ENCODE peak calls at places on chromosomes 3 and 15, in seven cellular contexts. P is mesendoderm, O is EL, L is AG08396, J is neural crest cell, C is fibroblast of gingiva, Y is astrocyte of the cerebellum. H is an unnamed sample.

GRCh38 chr3:139281512-139282196 is 62.2 kb upstream of the MRPS22 start:
- DNase-seq in J (no peak), L (no peak), C (peak), Y (no peak), P (no peak), O (peak), H (peak)

GRCh38 chr3:40417845-40418543 is 31.0 kb downstream of the ENTPD3 start:
- DNase-seq in J (no peak), Y (no peak), O (no peak), P (no peak), C (no peak), L (no peak), H (no peak)

GRCh38 chr3:134359121-134360010 is 14.9 kb downstream of the AMOTL2 start:
- DNase-seq in L (no peak), Y (no peak), P (no peak), J (no peak), O (no peak), C (peak), H (no peak)

GRCh38 chr3:149371001-149371722 is 6.3 kb downstream of the TM4SF1 start:
- DNase-seq in Y (no peak), C (peak), O (peak), P (no peak), L (no peak), J (no peak), H (no peak)

GRCh38 chr3:120797857-120798256 is 55.3 kb downstream of the GTF2E1 start:
- DNase-seq in C (no peak), Y (no peak), L (no peak), P (no peak), J (no peak), O (no peak), H (no peak)

GRCh38 chr3:71142440-71143161 is 440.9 kb downstream of the FOXP1 start:
- DNase-seq in C (no peak), P (peak), L (no peak), J (no peak), Y (no peak), O (no peak), H (no peak)

GRCh38 chr15:52236015-52236414 is 44.8 kb upstream of the GNB5 start:
- DNase-seq in J (no peak), C (no peak), L (no peak), Y (no peak), O (no peak), P (peak), H (peak)

GRCh38 chr3:109687626-109688025 is 350.3 kb upstream of the DPPA4 start:
- DNase-seq in P (peak), C (no peak), L (no peak), O (no peak), Y (peak), J (no peak), H (no peak)

GRCh38 chr3:36840453-36840921 is 76.1 kb upstream of the DCLK3 start:
- DNase-seq in Y (no peak), P (no peak), L (no peak), O (no peak), J (no peak), C (peak), H (no peak)

GRCh38 chr3:48410205-48411040 is 19.5 kb downstream of the PLXNB1 start:
- DNase-seq in L (no peak), J (no peak), C (no peak), Y (no peak), P (no peak), O (no peak), H (no peak)

GRCh38 chr3:18389108-18389733 is 35.9 kb downstream of the SATB1 start:
- DNase-seq in C (no peak), J (peak), L (no peak), P (peak), O (peak), Y (peak), H (no peak)

GRCh38 chr3:69309810-69310209 is 76.1 kb downstream of the FRMD4B start:
- DNase-seq in J (no peak), Y (peak), O (peak), P (peak), C (peak), L (no peak), H (peak)

GRCh38 chr15:49741721-49742120 is 120.9 kb downstream of the DTWD1 start:
- DNase-seq in Y (no peak), C (no peak), O (no peak), L (no peak), J (no peak), P (no peak), H (peak)

GRCh38 chr3:128804017-128804816 is 75.2 kb upstream of the ACAD9 start:
- DNase-seq in C (no peak), Y (peak), J (no peak), L (no peak), P (peak), O (peak), H (no peak)

GRCh38 chr3:50263443-50264388 is 5.2 kb upstream of the SEMA3B start:
- DNase-seq in O (no peak), P (no peak), L (no peak), J (no peak), C (peak), Y (no peak), H (peak)

GRCh38 chr3:73718326-73719110 is 93.8 kb upstream of the PDZRN3 start:
- DNase-seq in C (no peak), P (no peak), L (no peak), J (no peak), O (peak), Y (no peak), H (no peak)

GRCh38 chr3:187027531-187027936 is 97.2 kb downstream of the ST6GAL1 start:
- DNase-seq in O (no peak), P (no peak), J (no peak), Y (no peak), L (no peak), C (no peak), H (no peak)

GRCh38 chr3:117045143-117045542 is 335.6 kb downstream of the TUSC7 start:
- DNase-seq in C (no peak), P (peak), J (no peak), L (no peak), O (peak), Y (no peak), H (peak)

GRCh38 chr3:146169891-146170290 is 8.9 kb upstream of the PLOD2 start:
- DNase-seq in J (no peak), C (no peak), P (no peak), O (no peak), Y (no peak), L (no peak), H (no peak)

GRCh38 chr3:111338059-111338698 is 203.8 kb upstream of the CD96 start:
- DNase-seq in O (peak), P (peak), Y (peak), L (peak), J (peak), C (peak), H (peak)

GRCh38 chr15:89654847-89655805 is at the start of gene KIF7:
- DNase-seq in P (peak), L (peak), J (peak), O (peak), C (peak), Y (peak), H (peak)

GRCh38 chr15:75167588-75168076 is 34.0 kb upstream of the C15orf39 start:
- DNase-seq in P (no peak), Y (no peak), C (no peak), L (no peak), J (no peak), O (peak), H (peak)

GRCh38 chr3:170707899-170708298 is 122.0 kb upstream of the SLC7A14 start:
- DNase-seq in L (no peak), O (peak), C (no peak), P (peak), J (no peak), Y (no peak), H (no peak)

GRCh38 chr3:180351601-180352000 is 250.4 kb upstream of the TTC14 start:
- DNase-seq in J (no peak), P (no peak), Y (no peak), C (no peak), L (no peak), O (no peak), H (no peak)

GRCh38 chr3:141402476-141403171 is 34.3 kb downstream of the ZBTB38 start:
- DNase-seq in Y (no peak), P (peak), C (peak), J (peak), O (peak), L (peak), H (peak)

GRCh38 chr3:56855856-56856538 is 54.2 kb upstream of the ARHGEF3 start:
- DNase-seq in L (no peak), Y (no peak), O (no peak), P (peak), C (no peak), J (peak), H (no peak)